ENCODE peak calls at places on chromosomes 1 and 21, in eight cellular contexts. One of them, this sample, is unnamed.

GRCh38 chr1:232555581-232556189 is 74.2 kb downstream of the SIPA1L2 start:
- DNase-seq in H9: no peak
- DNase-seq in keratinocyte: no peak
- DNase-seq in endothelial cell of umbilical vein: no peak
- DNase-seq in neural progenitor cell: no peak
- DNase-seq in IMR-90: peak; percentile 67
- DNase-seq in fibroblast of lung: no peak
- DNase-seq in hepatocyte: peak; percentile 45
- DNase-seq in this sample: peak; percentile 9

GRCh38 chr1:15691434-15692032 is 7.4 kb downstream of the PLEKHM2 start:
- DNase-seq in hepatocyte: no peak
- DNase-seq in endothelial cell of umbilical vein: no peak
- DNase-seq in fibroblast of lung: peak; percentile 68
- DNase-seq in keratinocyte: no peak
- DNase-seq in neural progenitor cell: no peak
- DNase-seq in H9: no peak
- DNase-seq in IMR-90: peak; percentile 61
- DNase-seq in this sample: peak; percentile 50

GRCh38 chr21:35674272-35674671 is 386.1 kb downstream of the SETD4 start:
- DNase-seq in keratinocyte: no peak
- DNase-seq in H9: no peak
- DNase-seq in IMR-90: no peak
- DNase-seq in endothelial cell of umbilical vein: no peak
- DNase-seq in neural progenitor cell: no peak
- DNase-seq in hepatocyte: no peak
- DNase-seq in fibroblast of lung: no peak
- DNase-seq in this sample: no peak

GRCh38 chr1:39220900-39221870 is 16.7 kb downstream of the MACF1 start:
- DNase-seq in endothelial cell of umbilical vein: no peak
- DNase-seq in H9: no peak
- DNase-seq in hepatocyte: peak; percentile 28
- DNase-seq in fibroblast of lung: no peak
- DNase-seq in IMR-90: no peak
- DNase-seq in neural progenitor cell: no peak
- DNase-seq in keratinocyte: no peak
- DNase-seq in this sample: no peak

GRCh38 chr1:58814251-58815068 is 30.6 kb upstream of the JUN start:
- DNase-seq in IMR-90: peak; percentile 39
- DNase-seq in endothelial cell of umbilical vein: peak; percentile 26
- DNase-seq in neural progenitor cell: peak; percentile 58
- DNase-seq in H9: peak; percentile 74
- DNase-seq in hepatocyte: peak; percentile 74
- DNase-seq in fibroblast of lung: peak; percentile 26
- DNase-seq in keratinocyte: no peak
- DNase-seq in this sample: no peak

GRCh38 chr1:155976913-155977606 is 1.3 kb downstream of the ARHGEF2 start:
- DNase-seq in neural progenitor cell: no peak
- DNase-seq in fibroblast of lung: no peak
- DNase-seq in hepatocyte: no peak
- DNase-seq in IMR-90: no peak
- DNase-seq in H9: peak; percentile 43
- DNase-seq in endothelial cell of umbilical vein: no peak
- DNase-seq in keratinocyte: no peak
- DNase-seq in this sample: no peak

GRCh38 chr1:204357551-204357950 is 2.2 kb downstream of the PLEKHA6 start:
- DNase-seq in IMR-90: no peak
- DNase-seq in keratinocyte: no peak
- DNase-seq in hepatocyte: no peak
- DNase-seq in H9: peak; percentile 57
- DNase-seq in endothelial cell of umbilical vein: peak; percentile 49
- DNase-seq in neural progenitor cell: no peak
- DNase-seq in fibroblast of lung: no peak
- DNase-seq in this sample: no peak

GRCh38 chr1:182357177-182357576 is 34.4 kb downstream of the GLUL start:
- DNase-seq in hepatocyte: no peak
- DNase-seq in fibroblast of lung: no peak
- DNase-seq in neural progenitor cell: peak; percentile 74
- DNase-seq in endothelial cell of umbilical vein: no peak
- DNase-seq in keratinocyte: no peak
- DNase-seq in H9: peak; percentile 42
- DNase-seq in IMR-90: no peak
- DNase-seq in this sample: no peak

GRCh38 chr1:24695202-24695974 is 49.9 kb upstream of the CLIC4 start:
- DNase-seq in IMR-90: no peak
- DNase-seq in endothelial cell of umbilical vein: no peak
- DNase-seq in H9: no peak
- DNase-seq in fibroblast of lung: no peak
- DNase-seq in keratinocyte: no peak
- DNase-seq in hepatocyte: no peak
- DNase-seq in neural progenitor cell: no peak
- DNase-seq in this sample: peak; percentile 42

GRCh38 chr1:81801032-81801833 is 499 bp downstream of the ADGRL2 start:
- DNase-seq in keratinocyte: no peak
- DNase-seq in endothelial cell of umbilical vein: peak; percentile 91
- DNase-seq in IMR-90: peak; percentile 88
- DNase-seq in hepatocyte: peak; percentile 91
- DNase-seq in H9: peak; percentile 86
- DNase-seq in neural progenitor cell: peak; percentile 94
- DNase-seq in fibroblast of lung: peak; percentile 97
- DNase-seq in this sample: peak; percentile 95

GRCh38 chr21:42389449-42389835 is 6.4 kb downstream of the TMPRSS3 start:
- DNase-seq in H9: peak; percentile 46
- DNase-seq in neural progenitor cell: peak; percentile 42
- DNase-seq in IMR-90: no peak
- DNase-seq in keratinocyte: no peak
- DNase-seq in fibroblast of lung: no peak
- DNase-seq in endothelial cell of umbilical vein: no peak
- DNase-seq in hepatocyte: peak; percentile 64
- DNase-seq in this sample: no peak

GRCh38 chr1:201348211-201348566 is 29.3 kb downstream of the TNNT2 start:
- DNase-seq in keratinocyte: no peak
- DNase-seq in endothelial cell of umbilical vein: peak; percentile 17
- DNase-seq in fibroblast of lung: peak; percentile 60
- DNase-seq in hepatocyte: peak; percentile 69
- DNase-seq in neural progenitor cell: peak; percentile 83
- DNase-seq in H9: peak; percentile 89
- DNase-seq in IMR-90: peak; percentile 63
- DNase-seq in this sample: peak; percentile 76

GRCh38 chr1:184483101-184483813 is 96.4 kb downstream of the C1orf21 start:
- DNase-seq in fibroblast of lung: peak; percentile 83
- DNase-seq in endothelial cell of umbilical vein: peak; percentile 22
- DNase-seq in hepatocyte: no peak
- DNase-seq in keratinocyte: no peak
- DNase-seq in IMR-90: peak; percentile 83
- DNase-seq in H9: no peak
- DNase-seq in neural progenitor cell: no peak
- DNase-seq in this sample: peak; percentile 68

GRCh38 chr1:77543822-77544448 is 138.5 kb downstream of the ZZZ3 start:
- DNase-seq in hepatocyte: no peak
- DNase-seq in endothelial cell of umbilical vein: no peak
- DNase-seq in IMR-90: peak; percentile 75
- DNase-seq in fibroblast of lung: no peak
- DNase-seq in neural progenitor cell: no peak
- DNase-seq in keratinocyte: no peak
- DNase-seq in H9: no peak
- DNase-seq in this sample: peak; percentile 42

GRCh38 chr1:241423541-241424479 is 66.8 kb upstream of the RGS7 start:
- DNase-seq in keratinocyte: no peak
- DNase-seq in H9: peak; percentile 66
- DNase-seq in hepatocyte: peak; percentile 64
- DNase-seq in fibroblast of lung: peak; percentile 62
- DNase-seq in neural progenitor cell: peak; percentile 69
- DNase-seq in IMR-90: peak; percentile 63
- DNase-seq in endothelial cell of umbilical vein: peak; percentile 33
- DNase-seq in this sample: peak; percentile 64

GRCh38 chr1:201486158-201486557 is 17.2 kb upstream of the PHLDA3 start:
- DNase-seq in endothelial cell of umbilical vein: peak; percentile 77
- DNase-seq in neural progenitor cell: no peak
- DNase-seq in IMR-90: peak; percentile 62
- DNase-seq in fibroblast of lung: peak; percentile 83
- DNase-seq in keratinocyte: no peak
- DNase-seq in hepatocyte: peak; percentile 48
- DNase-seq in H9: no peak
- DNase-seq in this sample: peak; percentile 27

GRCh38 chr21:44352253-44352860 is 1.1 kb upstream of the TRPM2 start:
- DNase-seq in fibroblast of lung: no peak
- DNase-seq in H9: no peak
- DNase-seq in endothelial cell of umbilical vein: no peak
- DNase-seq in neural progenitor cell: no peak
- DNase-seq in keratinocyte: no peak
- DNase-seq in IMR-90: no peak
- DNase-seq in hepatocyte: no peak
- DNase-seq in this sample: no peak
- H4K20me1 ChIP-seq in fibroblast of lung: no peaks in the 10 kb centered on the region
- H4K20me1 ChIP-seq in H9: no peaks in the 10 kb centered on the region
- H4K20me1 ChIP-seq in endothelial cell of umbilical vein: no peaks in the 10 kb centered on the region
- H4K20me1 ChIP-seq in neural progenitor cell: no peaks in the 10 kb centered on the region
- H4K20me1 ChIP-seq in keratinocyte: no peaks in the 10 kb centered on the region
- H4K20me1 ChIP-seq in IMR-90: no peaks in the 10 kb centered on the region
- H4K20me1 ChIP-seq in hepatocyte: no peaks in the 10 kb centered on the region
- H4K20me1 ChIP-seq in this sample: no peaks in the 10 kb centered on the region

DNA sequence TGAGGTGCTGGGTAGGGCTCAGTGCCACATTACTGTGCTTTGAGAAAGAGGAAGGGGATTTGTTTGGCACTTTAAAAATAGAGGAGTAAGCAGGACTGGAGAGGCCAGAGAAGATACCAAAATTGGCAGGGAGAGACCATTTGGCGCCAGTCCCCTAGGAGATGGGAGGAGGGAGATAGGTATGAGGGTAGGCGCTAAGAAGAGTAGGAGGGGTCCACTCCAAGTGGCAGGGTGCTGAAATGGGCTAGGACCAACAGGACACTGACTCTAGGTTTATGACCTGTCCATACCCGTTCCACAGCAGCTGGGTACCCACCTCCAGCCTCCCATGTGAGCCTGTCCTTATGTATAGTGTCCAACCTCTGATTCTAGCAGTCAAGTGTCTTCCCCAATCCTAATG is 1.0 kb upstream of the CRTC2 start:
- DNase-seq in fibroblast of lung: no peak
- DNase-seq in H9: no peak
- DNase-seq in IMR-90: no peak
- DNase-seq in hepatocyte: no peak
- DNase-seq in neural progenitor cell: no peak
- DNase-seq in endothelial cell of umbilical vein: no peak
- DNase-seq in keratinocyte: no peak
- DNase-seq in this sample: no peak
- H3K4me2 ChIP-seq in fibroblast of lung: no peak overlapping the region
- H3K4me2 ChIP-seq in H9: peak overlapping the region; percentile 6
- H3K4me2 ChIP-seq in IMR-90: no peak overlapping the region
- H3K4me2 ChIP-seq in hepatocyte: no peak overlapping the region
- H3K4me2 ChIP-seq in neural progenitor cell: no peak overlapping the region
- H3K4me2 ChIP-seq in endothelial cell of umbilical vein: no peak overlapping the region
- H3K4me2 ChIP-seq in keratinocyte: no peak overlapping the region
- H3K4me2 ChIP-seq in this sample: no peak overlapping the region

DNA sequence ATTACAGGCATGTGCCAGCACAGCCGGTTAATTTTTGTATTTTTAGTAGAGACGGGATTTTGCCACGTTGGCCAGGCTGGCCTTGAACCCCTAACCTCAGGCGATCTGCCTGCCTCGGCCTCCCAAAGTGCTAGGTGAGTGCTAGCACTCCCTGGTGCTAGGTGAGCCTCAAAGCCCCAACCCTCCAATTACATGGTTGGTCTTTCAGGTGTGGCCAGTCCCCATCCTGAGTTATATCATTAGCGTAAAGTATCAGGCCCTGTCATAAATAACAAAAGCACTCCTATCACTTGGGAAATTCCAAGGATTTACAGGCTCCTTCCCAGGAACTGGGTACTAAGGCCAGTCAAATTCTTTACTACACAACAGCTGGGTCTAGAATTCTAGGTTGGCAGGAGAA is 138.0 kb downstream of the PIK3R3 start:
- DNase-seq in H9: no peak
- DNase-seq in IMR-90: no peak
- DNase-seq in keratinocyte: no peak
- DNase-seq in neural progenitor cell: no peak
- DNase-seq in hepatocyte: no peak
- DNase-seq in endothelial cell of umbilical vein: no peak
- DNase-seq in fibroblast of lung: no peak
- DNase-seq in this sample: no peak
- H2AFZ ChIP-seq in H9: no peak overlapping the region
- H2AFZ ChIP-seq in IMR-90: no peak overlapping the region
- H2AFZ ChIP-seq in keratinocyte: no peak overlapping the region
- H2AFZ ChIP-seq in neural progenitor cell: no peak overlapping the region
- H2AFZ ChIP-seq in hepatocyte: no peak overlapping the region
- H2AFZ ChIP-seq in endothelial cell of umbilical vein: no peak overlapping the region
- H2AFZ ChIP-seq in fibroblast of lung: no peak overlapping the region
- H2AFZ ChIP-seq in this sample: no peak overlapping the region

DNA sequence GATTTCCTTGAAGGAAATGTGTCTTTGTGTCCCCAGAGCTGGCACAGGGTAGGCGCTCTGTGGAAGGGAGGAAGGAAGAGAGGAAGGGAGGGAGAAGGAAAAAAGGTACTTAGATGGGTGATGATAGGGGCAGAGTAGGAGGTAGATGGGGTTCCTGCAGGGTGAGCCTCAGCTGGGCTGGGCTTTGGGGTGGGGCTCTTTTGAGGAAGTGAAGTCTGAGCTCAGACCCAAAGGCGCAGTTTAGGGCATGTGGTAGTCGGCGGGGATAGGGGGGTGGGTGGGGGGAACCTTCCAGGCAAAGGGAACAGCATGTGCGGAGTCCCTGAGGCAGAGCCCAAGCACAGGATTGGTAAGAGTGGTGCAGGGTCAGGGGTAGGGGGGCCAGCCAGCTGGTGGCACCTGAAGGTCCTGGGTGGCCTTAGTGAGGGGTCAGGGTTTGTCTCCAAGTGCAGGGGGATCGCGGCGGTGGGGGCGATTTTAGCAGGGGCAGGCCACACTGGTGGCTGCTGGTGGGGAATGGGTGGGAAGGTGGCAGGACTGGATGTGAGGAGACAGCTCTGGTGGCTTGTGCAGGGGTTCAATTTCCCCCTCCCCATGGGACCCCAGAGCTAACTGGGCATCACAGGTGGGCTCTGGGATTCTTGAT is 8.4 kb upstream of the HTR6 start:
- DNase-seq in hepatocyte: no peak
- DNase-seq in H9: no peak
- DNase-seq in IMR-90: no peak
- DNase-seq in endothelial cell of umbilical vein: no peak
- DNase-seq in keratinocyte: no peak
- DNase-seq in fibroblast of lung: no peak
- DNase-seq in neural progenitor cell: no peak
- DNase-seq in this sample: no peak
- H4K20me1 ChIP-seq in hepatocyte: no peaks in the 10 kb centered on the region
- H4K20me1 ChIP-seq in H9: no peaks in the 10 kb centered on the region
- H4K20me1 ChIP-seq in IMR-90: peaks cover 35% of the 10 kb centered on the region
- H4K20me1 ChIP-seq in endothelial cell of umbilical vein: no peaks in the 10 kb centered on the region
- H4K20me1 ChIP-seq in keratinocyte: peaks cover 2% of the 10 kb centered on the region
- H4K20me1 ChIP-seq in fibroblast of lung: peaks cover 2% of the 10 kb centered on the region
- H4K20me1 ChIP-seq in neural progenitor cell: no peaks in the 10 kb centered on the region
- H4K20me1 ChIP-seq in this sample: no peaks in the 10 kb centered on the region

DNA sequence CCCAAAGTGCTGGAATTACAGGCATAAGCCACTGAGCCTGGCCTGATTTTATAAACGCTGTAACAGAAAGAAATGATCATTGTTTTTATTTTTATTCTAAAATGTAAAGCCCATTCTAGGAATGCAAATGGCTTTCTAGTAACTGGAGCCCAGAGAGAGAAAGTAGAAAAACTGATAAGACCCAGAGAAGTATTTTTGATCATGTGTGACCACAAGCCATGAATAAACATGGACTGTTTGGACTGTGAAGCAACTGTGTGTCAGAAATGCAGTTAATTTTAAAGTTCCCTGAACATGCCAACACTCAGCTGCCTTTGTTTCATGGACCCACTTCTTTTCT is 39.7 kb downstream of the EIF2B3 start:
- DNase-seq in neural progenitor cell: no peak
- DNase-seq in IMR-90: no peak
- DNase-seq in endothelial cell of umbilical vein: no peak
- DNase-seq in fibroblast of lung: no peak
- DNase-seq in keratinocyte: no peak
- DNase-seq in H9: no peak
- DNase-seq in hepatocyte: no peak
- DNase-seq in this sample: no peak
- H3K4me2 ChIP-seq in neural progenitor cell: no peak overlapping the region
- H3K4me2 ChIP-seq in IMR-90: peak overlapping the region; percentile 82
- H3K4me2 ChIP-seq in endothelial cell of umbilical vein: no peak overlapping the region
- H3K4me2 ChIP-seq in fibroblast of lung: peak overlapping the region; percentile 72
- H3K4me2 ChIP-seq in keratinocyte: no peak overlapping the region
- H3K4me2 ChIP-seq in H9: no peak overlapping the region
- H3K4me2 ChIP-seq in hepatocyte: peak overlapping the region; percentile 11
- H3K4me2 ChIP-seq in this sample: no peak overlapping the region

This sample was measured in GM23248.